ENCODE peak calls at places on chromosomes 3 and 15, in seven cellular contexts. M is SJSA1, Y is body of pancreas, O is BE2C, R is adrenal gland, P is brain microvascular endothelial cell, L is kidney. G is an unnamed sample.
A peak's percentile ranks its signal among the peaks of the same experiment; 100 is the strongest.

GRCh38 chr3:126745760-126746394 is 41.8 kb downstream of the CHCHD6 start:
- DNase-seq in P (no peak), R (peak; percentile 71), L (no peak), O (no peak), Y (peak; percentile 79), M (no peak), G (peak; percentile 97)

GRCh38 chr3:172087827-172088580 is 48.6 kb downstream of the FNDC3B start:
- DNase-seq in L (no peak), P (no peak), M (no peak), Y (peak; percentile 58), O (no peak), R (no peak), G (no peak)

GRCh38 chr3:125381314-125381713 is 6.2 kb upstream of the ZNF148 start:
- DNase-seq in R (no peak), P (no peak), Y (no peak), L (no peak), M (no peak), O (no peak), G (no peak)

GRCh38 chr15:40330368-40330836 is 6.9 kb downstream of the INAFM2 start:
- DNase-seq in O (no peak), P (no peak), Y (peak; percentile 66), R (no peak), L (peak; percentile 87), M (no peak), G (peak; percentile 47)

GRCh38 chr3:153970735-153971347 is 150.3 kb upstream of the ARHGEF26 start:
- DNase-seq in Y (no peak), R (no peak), O (no peak), P (peak; percentile 31), L (no peak), M (no peak), G (no peak)

GRCh38 chr3:42653560-42654330 is at the start of gene ZBTB47:
- DNase-seq in P (no peak), R (peak; percentile 54), Y (peak; percentile 57), O (no peak), L (peak; percentile 91), M (no peak), G (no peak)

GRCh38 chr3:56976666-56977560 is 83.6 kb upstream of the SPATA12 start:
- DNase-seq in R (peak; percentile 53), M (no peak), P (peak; percentile 18), Y (no peak), L (no peak), O (peak; percentile 85), G (peak; percentile 86)

GRCh38 chr3:194176274-194176991 is 40.5 kb downstream of the HES1 start:
- DNase-seq in R (no peak), O (no peak), Y (no peak), P (no peak), M (peak; percentile 55), L (no peak), G (no peak)

GRCh38 chr3:125511420-125512094 is 8.4 kb downstream of the SNX4 start:
- DNase-seq in Y (no peak), O (no peak), R (no peak), M (no peak), L (no peak), P (no peak), G (no peak)

GRCh38 chr3:14847613-14848541 is 29.1 kb downstream of the FGD5 start:
- DNase-seq in M (no peak), P (no peak), O (peak; percentile 47), Y (peak; percentile 29), L (peak; percentile 88), R (no peak), G (no peak)

GRCh38 chr15:58019503-58020376 is 45.8 kb downstream of the ALDH1A2 start:
- DNase-seq in L (no peak), P (peak; percentile 18), Y (no peak), R (no peak), O (no peak), M (no peak), G (no peak)

GRCh38 chr3:182389041-182389815 is 404.1 kb upstream of the ATP11B start:
- DNase-seq in L (no peak), P (no peak), R (no peak), M (no peak), O (no peak), Y (no peak), G (no peak)

GRCh38 chr15:74826372-74826819 is at the start of gene CPLX3:
- DNase-seq in O (no peak), L (no peak), M (no peak), R (peak; percentile 63), Y (peak; percentile 26), P (no peak), G (peak; percentile 52)

GRCh38 chr3:16516695-16517481 is 3.4 kb upstream of the RFTN1 start:
- DNase-seq in P (no peak), R (no peak), M (peak; percentile 68), L (no peak), O (peak; percentile 39), Y (no peak), G (peak; percentile 48)

GRCh38 chr15:75327005-75327404 is 8.9 kb upstream of the COMMD4 start:
- DNase-seq in M (no peak), O (no peak), L (peak; percentile 64), Y (no peak), R (no peak), P (no peak), G (no peak)

GRCh38 chr3:187935623-187936156 is 190.4 kb upstream of the BCL6 start:
- DNase-seq in Y (peak; percentile 6), M (no peak), R (no peak), P (no peak), O (peak; percentile 91), L (no peak), G (no peak)

GRCh38 chr3:149621218-149622005 is 36.4 kb downstream of the WWTR1 start:
- DNase-seq in Y (peak; percentile 11), R (no peak), M (peak; percentile 69), P (peak; percentile 90), L (no peak), O (no peak), G (no peak)

GRCh38 chr3:51985971-51986947 is 2.9 kb downstream of the ACY1 start:
- DNase-seq in P (no peak), O (no peak), Y (no peak), M (no peak), L (no peak), R (no peak), G (no peak)

GRCh38 chr3:107142786-107143185 is 234.5 kb upstream of the CCDC54 start:
- DNase-seq in L (no peak), M (no peak), Y (no peak), R (no peak), P (no peak), O (no peak), G (no peak)

GRCh38 chr15:88653200-88654064 is 14.6 kb downstream of the ISG20 start:
- DNase-seq in O (peak; percentile 67), P (no peak), L (no peak), Y (no peak), M (no peak), R (no peak), G (peak; percentile 9)

GRCh38 chr3:42827023-42827422 is 17.8 kb downstream of the ACKR2 start:
- DNase-seq in M (no peak), O (no peak), L (no peak), R (no peak), Y (no peak), P (no peak), G (no peak)

GRCh38 chr3:7144696-7145308 is 283.9 kb downstream of the GRM7 start:
- DNase-seq in R (no peak), O (peak; percentile 6), M (no peak), L (no peak), P (no peak), Y (peak; percentile 4), G (peak; percentile 58)

GRCh38 chr15:84643838-84644237 is 10.2 kb downstream of the WDR73 start:
- DNase-seq in M (no peak), L (no peak), R (no peak), O (no peak), Y (no peak), P (no peak), G (no peak)

GRCh38 chr15:84645496-84645895 is 8.6 kb downstream of the WDR73 start:
- DNase-seq in O (no peak), R (no peak), L (no peak), Y (no peak), P (no peak), M (no peak), G (no peak)

GRCh38 chr15:84647726-84648125 is 6.4 kb downstream of the WDR73 start:
- DNase-seq in P (no peak), Y (no peak), R (no peak), O (no peak), M (no peak), L (no peak), G (no peak)

GRCh38 chr15:84648539-84648938 is 5.5 kb downstream of the WDR73 start:
- DNase-seq in L (no peak), M (no peak), P (no peak), O (no peak), R (peak; percentile 46), Y (peak; percentile 45), G (peak; percentile 54)

DNA sequence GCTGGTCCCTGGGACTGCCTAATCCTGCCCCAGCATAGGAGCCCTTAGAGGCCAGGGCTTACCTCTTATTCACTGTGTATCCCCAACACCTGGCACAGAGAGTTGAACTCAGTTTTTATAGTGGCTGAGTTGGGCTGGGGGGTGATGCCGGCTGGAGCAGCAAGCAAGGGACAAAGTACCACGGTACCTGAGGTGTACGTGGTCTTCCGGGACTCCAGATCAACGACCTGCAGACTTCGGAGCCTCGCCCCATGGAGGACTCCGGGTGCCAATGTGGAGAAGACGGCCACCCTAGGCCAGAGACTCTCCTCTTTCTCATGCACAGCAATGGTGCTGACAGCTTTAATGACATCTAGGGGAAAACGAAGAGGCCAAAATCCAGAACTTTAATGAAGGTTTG is 8.1 kb downstream of the WDR73 start:
- DNase-seq in O (no peak), P (no peak), R (no peak), Y (no peak), L (no peak), M (no peak), G (no peak)
- H3K4me3 ChIP-seq in O (no peak overlapping the region), P (no peak overlapping the region), R (no peak overlapping the region), Y (no peak overlapping the region), L (no peak overlapping the region), M (no peak overlapping the region), G (no peak overlapping the region)

GRCh38 chr3:48294611-48295263 is 38.7 kb downstream of the SPINK8 start:
- DNase-seq in Y (no peak), L (no peak), O (no peak), M (no peak), R (no peak), P (no peak), G (no peak)
- H3K36me3 ChIP-seq in Y (peaks cover 9% of the 10 kb centered on the region), L (peaks cover 10% of the 10 kb centered on the region), O (no peaks in the 10 kb centered on the region), M (peaks cover 63% of the 10 kb centered on the region), R (no peaks in the 10 kb centered on the region), P (peaks cover 24% of the 10 kb centered on the region), G (no peaks in the 10 kb centered on the region)

GRCh38 chr3:186361612-186362408 is at the start of gene DGKG:
- DNase-seq in L (peak; percentile 77), O (peak; percentile 66), R (peak; percentile 49), P (no peak), Y (peak; percentile 54), M (no peak), G (peak; percentile 49)
- H3K4me3 ChIP-seq in L (peak within 1 kb of the TSS; percentile 65), O (peak within 1 kb of the TSS; percentile 61), R (peak within 1 kb of the TSS; percentile 22), P (peak within 1 kb of the TSS; percentile 47), Y (peak within 1 kb of the TSS; percentile 35), M (no peak within 1 kb of the TSS), G (peak within 1 kb of the TSS; percentile 57)

GRCh38 chr15:42955518-42955917 is 34.9 kb upstream of the TTBK2 start:
- DNase-seq in P (peak; percentile 59), Y (no peak), R (no peak), L (no peak), O (no peak), M (no peak), G (no peak)

DNA sequence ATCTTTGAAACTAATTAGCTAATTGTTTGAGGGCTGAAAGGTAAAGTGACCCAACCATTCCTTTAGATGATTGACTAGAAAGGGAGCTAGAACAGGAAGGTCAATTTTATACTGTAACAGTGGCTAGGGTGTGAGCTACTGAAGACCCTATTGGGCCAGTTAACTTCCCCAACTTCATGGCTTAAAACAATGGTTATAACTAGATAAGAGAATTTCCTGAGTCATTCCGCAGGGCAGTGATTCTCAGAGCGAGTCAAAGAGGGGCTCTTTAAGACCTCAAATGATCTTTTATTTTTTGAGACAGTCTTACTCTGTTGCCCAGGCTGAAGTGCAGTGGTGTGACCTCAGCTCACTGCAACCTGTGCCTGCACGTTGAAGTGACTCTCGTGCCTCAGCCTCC is 33.7 kb upstream of the TTBK2 start:
- DNase-seq in Y (no peak), O (no peak), R (no peak), P (no peak), M (no peak), L (no peak), G (no peak)
- H3K36me3 ChIP-seq in Y (peaks cover 8% of the 10 kb centered on the region), O (peaks cover 56% of the 10 kb centered on the region), R (no peaks in the 10 kb centered on the region), P (peaks cover 53% of the 10 kb centered on the region), M (peaks cover 75% of the 10 kb centered on the region), L (peaks cover 17% of the 10 kb centered on the region), G (no peaks in the 10 kb centered on the region)